ENCODE peak calls at places on chromosomes 12 and 14, in nine cellular contexts. I is GM13976; Y is activated CD8-positive, alpha-beta T cell treated with anti-CD3 and anti-CD28 coated beads, Interleukin-2, amount 10 ng/mL, durations not matched to agents 7 days and 5 days; L is KG1; X is activated CD8-positive, alpha-beta memory T cell treated with anti-CD3 and anti-CD28 coated beads for 24 hours; W is upper lobe of left lung; B is NCI-H1092; G is stimulated activated CD4-positive, alpha-beta T cell treated with anti-CD3 and anti-CD28 coated beads, Interleukin-1b, Interleukin-23, amount 100 ng/mL, for 24 hours; S is testis. F is an unnamed sample.

GRCh38 chr12:75852956-75853355 is 178.6 kb downstream of the PHLDA1 start:
- DNase-seq in I (no peak), Y (no peak), L (no peak), X (no peak), W (no peak), B (no peak), G (no peak), S (no peak), F (no peak)

GRCh38 chr12:73598626-73599025 is 939.0 kb upstream of the ATXN7L3B start:
- DNase-seq in I (no peak), Y (no peak), L (no peak), X (no peak), W (no peak), B (no peak), G (no peak), S (no peak), F (no peak)

GRCh38 chr14:93369393-93370266 is 22.6 kb downstream of the COX8C start:
- DNase-seq in I (peak; percentile 48), Y (no peak), L (peak; percentile 63), X (no peak), W (no peak), B (no peak), G (no peak), S (no peak), F (peak; percentile 49)

GRCh38 chr14:72433511-72433910 is 460.4 kb downstream of the DPF3 start:
- DNase-seq in I (no peak), Y (no peak), L (no peak), X (no peak), W (no peak), B (no peak), G (no peak), S (no peak), F (no peak)

GRCh38 chr12:27711312-27711682 is 665 bp downstream of the MRPS35 start:
- DNase-seq in I (peak; percentile 47), Y (peak; percentile 44), L (no peak), X (no peak), W (no peak), B (no peak), G (no peak), S (no peak), F (peak; percentile 24)

GRCh38 chr12:132163041-132163910 is 19.0 kb downstream of the NOC4L start:
- DNase-seq in I (no peak), Y (no peak), L (no peak), X (no peak), W (no peak), B (no peak), G (no peak), S (no peak), F (no peak)

GRCh38 chr14:102565959-102566358 is 26.5 kb upstream of the RCOR1 start:
- DNase-seq in I (no peak), Y (no peak), L (no peak), X (no peak), W (no peak), B (no peak), G (no peak), S (no peak), F (no peak)

GRCh38 chr12:75995691-75996090 is 35.9 kb downstream of the PHLDA1 start:
- DNase-seq in I (no peak), Y (no peak), L (no peak), X (no peak), W (no peak), B (no peak), G (no peak), S (no peak), F (no peak)

GRCh38 chr12:89225401-89225800 is 126.9 kb downstream of the DUSP6 start:
- DNase-seq in I (peak; percentile 9), Y (peak; percentile 85), L (no peak), X (peak; percentile 83), W (peak; percentile 71), B (no peak), G (peak; percentile 44), S (no peak), F (no peak)

GRCh38 chr14:78985668-78986073 is 815.5 kb downstream of the NRXN3 start:
- DNase-seq in I (no peak), Y (no peak), L (no peak), X (no peak), W (no peak), B (no peak), G (no peak), S (no peak), F (no peak)

GRCh38 chr14:97978336-97978735 is 1181.2 kb downstream of the VRK1 start:
- DNase-seq in I (peak; percentile 18), Y (peak; percentile 86), L (no peak), X (peak; percentile 87), W (peak; percentile 76), B (peak; percentile 76), G (peak; percentile 64), S (peak; percentile 89), F (peak; percentile 86)

GRCh38 chr12:76450690-76451089 is 102.5 kb upstream of the BBS10 start:
- DNase-seq in I (no peak), Y (no peak), L (no peak), X (no peak), W (peak; percentile 32), B (no peak), G (no peak), S (no peak), F (no peak)

GRCh38 chr12:131065279-131065678 is 111.6 kb downstream of the ADGRD1 start:
- DNase-seq in I (no peak), Y (no peak), L (no peak), X (no peak), W (no peak), B (no peak), G (no peak), S (no peak), F (no peak)

GRCh38 chr12:116677202-116677651 is 60.6 kb downstream of the SPRING1 start:
- DNase-seq in I (peak; percentile 66), Y (no peak), L (peak; percentile 69), X (no peak), W (no peak), B (no peak), G (no peak), S (no peak), F (no peak)

GRCh38 chr14:64191756-64192155 is 102.4 kb downstream of the ESR2 start:
- DNase-seq in I (no peak), Y (no peak), L (no peak), X (no peak), W (no peak), B (no peak), G (no peak), S (no peak), F (no peak)

F was measured in Ammon's horn.